ENCODE peak calls at places on chromosomes 5 and 9, in six cellular contexts. N, I, H, J, T and D are unnamed samples. For H4K20me1, the result is how much of the 10 kb centered on the place peaks cover.

GRCh38 chr9:101711330-101711941 is 27.0 kb downstream of the GRIN3A start:
- DNase-seq in N (peak), I (peak), H (peak), J (no peak), T (no peak), D (peak)

GRCh38 chr5:82313016-82313415 is 34.9 kb upstream of the RPS23 start:
- DNase-seq in N (no peak), I (no peak), H (peak), J (peak), T (no peak), D (no peak)

GRCh38 chr5:96661101-96661840 is 905 bp upstream of the CAST start:
- DNase-seq in N (peak), I (no peak), H (peak), J (peak), T (peak), D (peak)

GRCh38 chr9:19028835-19029451 is 4.1 kb downstream of the SAXO1 start:
- DNase-seq in N (peak), I (peak), H (peak), J (peak), T (peak), D (peak)

GRCh38 chr5:171678631-171679030 is 107.0 kb upstream of the SMIM23 start:
- DNase-seq in N (no peak), I (peak), H (no peak), J (no peak), T (no peak), D (no peak)

GRCh38 chr5:36507332-36507952 is 99.0 kb upstream of the SLC1A3 start:
- DNase-seq in N (peak), I (peak), H (peak), J (peak), T (peak), D (peak)

GRCh38 chr9:95587071-95587964 is 70.5 kb upstream of the PTCH1 start:
- DNase-seq in N (no peak), I (no peak), H (no peak), J (no peak), T (no peak), D (no peak)

GRCh38 chr9:125991886-125992529 is 244.8 kb downstream of the PBX3 start:
- DNase-seq in N (no peak), I (peak), H (no peak), J (no peak), T (no peak), D (no peak)

GRCh38 chr9:114551750-114552685 is 35.6 kb upstream of the ATP6V1G1 start:
- DNase-seq in N (peak), I (no peak), H (no peak), J (peak), T (peak), D (peak)

GRCh38 chr5:149646564-149646963 is 65.3 kb downstream of the ARHGEF37 start:
- DNase-seq in N (no peak), I (no peak), H (no peak), J (peak), T (peak), D (peak)

GRCh38 chr9:91273853-91274552 is 87.7 kb downstream of the AUH start:
- DNase-seq in N (peak), I (no peak), H (no peak), J (peak), T (peak), D (peak)

GRCh38 chr5:134209477-134210240 is 16.2 kb downstream of the PPP2CA start:
- DNase-seq in N (no peak), I (no peak), H (no peak), J (no peak), T (no peak), D (no peak)
- H4K20me1 ChIP-seq in N (half or more), I (under half), H (half or more), J (under half), T (half or more), D (under half)

GRCh38 chr5:65117525-65117924 is 348.8 kb downstream of the CWC27 start:
- DNase-seq in N (no peak), I (no peak), H (no peak), J (no peak), T (no peak), D (no peak)

GRCh38 chr5:65111961-65112658 is 343.4 kb downstream of the CWC27 start:
- DNase-seq in N (no peak), I (no peak), H (no peak), J (no peak), T (no peak), D (no peak)

GRCh38 chr5:65108786-65109743 is 340.3 kb downstream of the CWC27 start:
- DNase-seq in N (no peak), I (no peak), H (no peak), J (peak), T (peak), D (peak)

GRCh38 chr5:65113766-65114165 is 345.0 kb downstream of the CWC27 start:
- DNase-seq in N (no peak), I (no peak), H (no peak), J (peak), T (peak), D (no peak)
- H4K20me1 ChIP-seq in N (under half), I (under half), H (under half), J (under half), T (under half), D (under half)

DNA sequence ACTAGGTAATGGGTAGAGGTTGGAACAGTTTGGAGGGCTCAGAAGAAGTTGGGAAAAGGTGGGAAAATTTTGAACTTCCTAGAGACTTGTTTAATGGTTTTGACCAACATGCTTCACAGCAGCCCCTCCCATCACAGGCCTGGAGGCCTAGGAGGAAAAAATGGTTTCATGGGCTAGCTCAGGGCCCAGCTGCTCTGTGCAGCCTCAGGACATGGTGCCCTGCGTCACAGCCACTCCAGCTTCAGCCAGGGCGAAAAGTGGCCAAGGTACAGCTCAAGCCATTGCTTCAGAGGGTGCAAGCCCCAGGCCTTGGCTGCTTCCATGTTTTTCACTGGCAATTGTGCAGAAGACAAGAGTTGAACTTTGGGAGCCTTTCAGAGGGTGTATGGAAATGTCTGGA is 453.7 kb downstream of the LRRC70 start:
- DNase-seq in N (no peak), I (no peak), H (no peak), J (no peak), T (no peak), D (no peak)
- H4K20me1 ChIP-seq in N (under half), I (under half), H (under half), J (under half), T (under half), D (under half)

GRCh38 chr9:72428329-72428728 is 63.3 kb upstream of the ZFAND5 start:
- DNase-seq in N (no peak), I (no peak), H (no peak), J (peak), T (peak), D (peak)

GRCh38 chr9:72422214-72422613 is 57.2 kb upstream of the ZFAND5 start:
- DNase-seq in N (no peak), I (no peak), H (no peak), J (no peak), T (no peak), D (no peak)

GRCh38 chr9:72427801-72428200 is 62.8 kb upstream of the ZFAND5 start:
- DNase-seq in N (no peak), I (no peak), H (no peak), J (peak), T (no peak), D (no peak)

DNA sequence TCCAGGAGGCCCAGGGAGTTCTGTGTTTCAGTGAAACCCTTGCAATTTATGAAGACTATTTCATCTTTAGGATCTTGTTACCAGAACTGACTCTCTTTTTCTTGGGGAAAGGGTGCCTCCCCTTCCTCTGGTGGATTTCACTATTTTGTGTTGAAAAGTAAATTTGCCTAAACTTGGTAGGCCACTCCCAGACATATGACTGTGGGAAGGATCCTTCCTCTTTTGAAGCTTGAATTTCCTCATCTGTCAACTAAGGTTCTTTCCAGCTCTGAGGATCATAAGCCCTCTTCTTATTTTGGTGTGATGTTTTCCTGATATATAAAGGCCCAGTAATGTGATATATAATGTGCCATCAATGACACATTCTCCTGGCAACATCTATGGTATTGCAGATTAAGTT is 59.1 kb upstream of the ZFAND5 start:
- DNase-seq in N (no peak), I (no peak), H (no peak), J (no peak), T (no peak), D (no peak)
- H4K20me1 ChIP-seq in N (under half), I (under half), H (under half), J (under half), T (under half), D (under half)

GRCh38 chr9:133861103-133861502 is 123.0 kb upstream of the SARDH start:
- DNase-seq in N (no peak), I (no peak), H (no peak), J (no peak), T (no peak), D (no peak)
- H4K20me1 ChIP-seq in N (under half), I (under half), H (under half), J (under half), T (under half), D (under half)

GRCh38 chr5:140342287-140342686 is 4.1 kb downstream of the HBEGF start:
- DNase-seq in N (no peak), I (no peak), H (no peak), J (no peak), T (no peak), D (no peak)

GRCh38 chr5:140344683-140345423 is 1.6 kb downstream of the HBEGF start:
- DNase-seq in N (peak), I (no peak), H (peak), J (peak), T (peak), D (peak)

GRCh38 chr5:140340605-140341004 is 5.8 kb downstream of the HBEGF start:
- DNase-seq in N (peak), I (no peak), H (no peak), J (no peak), T (no peak), D (no peak)

GRCh38 chr5:140341591-140341990 is 4.8 kb downstream of the HBEGF start:
- DNase-seq in N (no peak), I (no peak), H (no peak), J (peak), T (no peak), D (peak)

GRCh38 chr5:140342896-140343295 is 3.5 kb downstream of the HBEGF start:
- DNase-seq in N (no peak), I (no peak), H (no peak), J (no peak), T (no peak), D (no peak)
- H4K20me1 ChIP-seq in N (half or more), I (under half), H (under half), J (under half), T (under half), D (under half)

GRCh38 chr5:177546262-177546741 is 8.1 kb downstream of the FAM193B start:
- DNase-seq in N (peak), I (no peak), H (no peak), J (peak), T (peak), D (peak)
- H4K20me1 ChIP-seq in N (under half), I (under half), H (half or more), J (under half), T (under half), D (under half)

GRCh38 chr5:315488-316209 is 5.9 kb upstream of the AHRR start:
- DNase-seq in N (no peak), I (no peak), H (no peak), J (no peak), T (no peak), D (no peak)
- H4K20me1 ChIP-seq in N (under half), I (under half), H (under half), J (under half), T (half or more), D (under half)